ENCODE peak calls at places on chromosomes 16 and 17, in four cellular contexts. X is endothelial cell, K is mammary epithelial cell, S is breast epithelium. O is an unnamed sample.

GRCh38 chr16:58733248-58733670 is 857 bp downstream of the GOT2 start:
- DNase-seq in X (no peak), K (no peak), S (no peak), O (peak; percentile 38)

GRCh38 chr17:45147102-45147580 is 1.1 kb upstream of the HEXIM1 start:
- DNase-seq in X (no peak), K (no peak), S (peak; percentile 60), O (no peak)

GRCh38 chr17:69154267-69154666 is 12.6 kb upstream of the ABCA6 start:
- DNase-seq in X (no peak), K (no peak), S (no peak), O (no peak)

GRCh38 chr17:73568934-73569333 is 75.3 kb downstream of the SDK2 start:
- DNase-seq in X (no peak), K (no peak), S (no peak), O (no peak)

GRCh38 chr16:50161950-50162349 is 8.8 kb downstream of the TENT4B start:
- DNase-seq in X (no peak), K (no peak), S (no peak), O (no peak)

GRCh38 chr16:77723108-77723514 is 797 bp downstream of the NUDT7 start:
- DNase-seq in X (peak; percentile 8), K (peak; percentile 14), S (no peak), O (peak; percentile 23)

GRCh38 chr17:57670769-57671545 is 74.1 kb downstream of the CCDC182 start:
- DNase-seq in X (peak; percentile 1), K (peak; percentile 14), S (no peak), O (no peak)

GRCh38 chr16:48334325-48334724 is 50.9 kb downstream of the SIAH1 start:
- DNase-seq in X (no peak), K (no peak), S (no peak), O (no peak)

GRCh38 chr17:61401280-61402072 is 1.8 kb downstream of the TBX2 start:
- DNase-seq in X (no peak), K (no peak), S (no peak), O (no peak)

GRCh38 chr17:15456972-15457722 is 10.3 kb downstream of the CDRT4 start:
- DNase-seq in X (no peak), K (no peak), S (peak; percentile 70), O (no peak)

GRCh38 chr16:51131619-51132018 is 19.5 kb downstream of the SALL1 start:
- DNase-seq in X (no peak), K (no peak), S (no peak), O (no peak)

GRCh38 chr17:45895969-45896793 is 1.8 kb downstream of the MAPT start:
- DNase-seq in X (no peak), K (peak; percentile 29), S (no peak), O (no peak)

GRCh38 chr16:73405851-73406250 is 357.9 kb upstream of the ZFHX3 start:
- DNase-seq in X (no peak), K (no peak), S (no peak), O (no peak)

GRCh38 chr17:79054200-79054599 is 20.4 kb upstream of the ENGASE start:
- DNase-seq in X (no peak), K (no peak), S (no peak), O (no peak)

GRCh38 chr17:47204722-47205418 is 4.3 kb upstream of the MYL4 start:
- DNase-seq in X (no peak), K (peak; percentile 41), S (no peak), O (no peak)

GRCh38 chr16:7303014-7303676 is 29.5 kb upstream of the RBFOX1 start:
- DNase-seq in X (peak; percentile 9), K (no peak), S (no peak), O (no peak)

GRCh38 chr16:54503436-54503835 is 216.8 kb upstream of the IRX3 start:
- DNase-seq in X (no peak), K (no peak), S (no peak), O (no peak)

GRCh38 chr17:162689-163088 is 18.8 kb downstream of the DOC2B start:
- DNase-seq in X (no peak), K (no peak), S (no peak), O (no peak)

GRCh38 chr17:50139950-50140885 is 10.3 kb upstream of the SAMD14 start:
- DNase-seq in X (peak; percentile 87), K (peak; percentile 57), S (peak; percentile 77), O (peak; percentile 73)

DNA sequence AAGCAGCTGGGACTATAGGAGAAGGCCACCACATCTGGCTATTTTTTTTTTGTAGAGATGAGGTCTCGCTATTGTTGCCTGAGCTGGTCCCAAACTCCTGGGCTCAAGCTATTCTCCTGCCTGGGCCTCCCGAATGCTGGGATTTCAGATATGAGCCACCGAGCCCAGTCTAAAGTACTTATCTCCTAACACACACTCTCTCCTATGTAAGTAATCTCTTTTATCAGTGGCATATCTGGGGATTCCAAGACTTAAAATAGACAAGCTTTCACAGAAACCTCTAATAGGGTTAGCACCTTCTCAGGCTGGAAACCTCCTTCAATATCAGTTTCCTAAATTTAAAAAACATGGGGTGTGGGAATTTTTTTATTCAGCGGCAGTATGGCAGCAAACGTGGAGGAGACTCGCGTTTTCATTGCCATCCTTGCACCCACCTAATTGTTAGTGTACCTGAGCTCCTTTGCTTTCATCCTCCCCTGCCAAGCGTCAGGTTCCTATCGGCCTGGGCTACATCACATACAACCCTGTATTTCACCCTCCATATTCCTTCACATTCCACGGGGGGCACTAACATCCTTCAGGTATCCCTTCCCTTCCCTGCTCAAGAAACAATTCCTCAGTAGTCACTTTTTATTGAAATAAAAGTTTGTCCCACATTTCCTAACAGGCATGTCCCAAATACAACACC is 1.1 kb downstream of the EZH1 start:
- DNase-seq in X (no peak), K (no peak), S (no peak), O (no peak)
- TF ChIP-seq CTCF in X (no peak), K (peak; percentile 40), S (no peak), O (no peak)

GRCh38 chr17:11140028-11140427 is 101.0 kb upstream of the SHISA6 start:
- DNase-seq in X (no peak), K (no peak), S (no peak), O (peak; percentile 11)

GRCh38 chr17:11144358-11145233 is 96.4 kb upstream of the SHISA6 start:
- DNase-seq in X (no peak), K (peak; percentile 8), S (no peak), O (peak; percentile 46)

GRCh38 chr17:11140501-11140900 is 100.5 kb upstream of the SHISA6 start:
- DNase-seq in X (no peak), K (no peak), S (no peak), O (no peak)

GRCh38 chr17:11142231-11142630 is 98.8 kb upstream of the SHISA6 start:
- DNase-seq in X (no peak), K (no peak), S (no peak), O (no peak)
- TF ChIP-seq CTCF in X (no peak), K (no peak), S (no peak), O (no peak)

DNA sequence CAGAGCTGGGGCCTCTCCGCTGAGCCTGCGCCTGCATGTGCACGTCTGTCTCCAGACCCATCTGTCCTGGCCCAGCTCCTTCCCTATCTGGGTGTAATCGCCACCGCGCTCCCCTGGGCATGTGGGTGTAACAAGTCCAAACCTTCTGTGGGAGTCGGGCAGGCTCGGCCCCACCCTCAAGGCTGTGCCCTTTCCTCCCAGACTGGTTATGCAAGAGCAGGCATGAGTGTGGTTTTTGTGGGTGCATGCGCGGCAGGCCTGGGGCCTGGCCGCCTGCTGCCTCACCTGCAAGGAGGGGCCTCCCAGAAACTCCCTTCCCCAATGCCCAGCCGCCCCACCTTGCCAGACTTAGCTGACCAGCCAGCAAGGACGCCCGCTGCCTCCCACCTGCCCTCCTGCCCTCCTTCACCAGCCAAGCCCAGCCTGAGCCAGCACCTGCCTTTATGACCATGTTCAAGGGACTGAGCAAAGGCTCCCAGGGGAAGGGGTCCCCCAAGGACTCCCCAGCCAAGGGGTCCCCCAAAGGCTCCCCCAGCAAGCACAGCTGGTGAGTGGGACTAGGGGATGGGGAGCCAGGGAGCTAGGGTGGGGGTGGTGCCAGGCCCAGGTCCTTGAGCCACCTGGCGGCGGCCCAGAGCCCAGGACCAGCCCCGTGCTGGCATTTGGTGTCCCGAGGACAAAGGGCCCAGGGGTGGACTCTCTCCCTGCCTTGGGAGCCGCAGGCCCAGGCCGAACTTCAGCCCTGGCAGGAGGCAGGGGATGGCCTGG is at the start of gene EVPLL:
- DNase-seq in X (no peak), K (peak; percentile 94), S (peak; percentile 75), O (peak; percentile 93)
- TF ChIP-seq CTCF in X (no peak), K (no peak), S (no peak), O (no peak)

GRCh38 chr17:28940142-28940541 is 11.2 kb downstream of the PHF12 start:
- DNase-seq in X (no peak), K (no peak), S (no peak), O (no peak)
- TF ChIP-seq CTCF in X (no peak), K (no peak), S (no peak), O (no peak)

DNA sequence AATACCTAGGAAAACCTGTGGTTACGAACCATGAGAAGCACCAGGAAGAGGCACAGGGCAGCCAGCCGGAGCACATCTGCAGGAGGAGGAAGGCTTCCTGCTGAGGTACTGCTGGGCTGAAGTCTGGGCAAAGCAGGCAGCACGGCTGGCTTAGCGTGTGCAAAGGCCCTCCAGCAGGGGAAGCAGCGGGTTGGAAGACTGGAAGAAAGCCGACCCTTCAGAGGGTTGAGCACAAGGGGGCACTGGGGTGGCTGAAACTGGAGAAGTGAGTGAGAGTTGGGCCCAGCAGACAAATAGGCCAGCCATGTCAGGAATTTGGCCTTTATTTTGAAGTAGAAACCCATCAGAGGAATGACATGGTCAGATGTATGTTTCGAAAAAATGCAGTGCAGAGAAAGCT is 12.1 kb upstream of the HSD3B7 start:
- DNase-seq in X (no peak), K (no peak), S (no peak), O (no peak)
- TF ChIP-seq CTCF in X (no peak), K (no peak), S (no peak), O (no peak)

GRCh38 chr16:22183901-22184614 is 21.8 kb downstream of the SDR42E2 start:
- DNase-seq in X (no peak), K (no peak), S (no peak), O (no peak)

GRCh38 chr16:22188595-22189442 is 17.3 kb upstream of the EEF2K start:
- DNase-seq in X (peak; percentile 59), K (peak; percentile 89), S (peak; percentile 65), O (peak; percentile 89)

GRCh38 chr16:22188267-22188594 is 17.8 kb upstream of the EEF2K start:
- DNase-seq in X (no peak), K (no peak), S (no peak), O (no peak)

GRCh38 chr16:22184615-22184968 is 21.5 kb upstream of the EEF2K start:
- DNase-seq in X (no peak), K (no peak), S (no peak), O (no peak)

GRCh38 chr16:22186517-22186916 is 19.6 kb upstream of the EEF2K start:
- DNase-seq in X (no peak), K (no peak), S (no peak), O (no peak)
- TF ChIP-seq CTCF in X (no peak), K (no peak), S (no peak), O (no peak)

GRCh38 chr16:2883027-2883846 is at the start of gene FLYWCH2:
- DNase-seq in X (peak; percentile 100), K (peak; percentile 96), S (peak; percentile 99), O (peak; percentile 96)
- TF ChIP-seq CTCF in X (peak; percentile 29), K (no peak), S (peak; percentile 14), O (no peak)

O was measured in MCF 10A.